ENCODE peak calls at places on chromosome 19, in five cellular contexts. Q is AG04450, J is astrocyte, L is MM.1S, Y is dorsolateral prefrontal cortex. C is an unnamed sample.

GRCh38 chr19:48814895-48815294 is 4.1 kb upstream of the BCAT2 start:
- DNase-seq in Q (no peak), J (no peak), L (no peak), Y (no peak), C (no peak)

GRCh38 chr19:53511933-53512374 is 26.0 kb upstream of the ZNF331 start:
- DNase-seq in Q (peak; percentile 16), J (peak; percentile 34), L (no peak), Y (no peak), C (no peak)

GRCh38 chr19:42309686-42310085 is 3.4 kb upstream of the TMEM145 start:
- DNase-seq in Q (no peak), J (no peak), L (no peak), Y (no peak), C (no peak)

GRCh38 chr19:43631491-43631890 is 8.2 kb downstream of the CADM4 start:
- DNase-seq in Q (no peak), J (no peak), L (no peak), Y (no peak), C (no peak)

GRCh38 chr19:6326815-6327214 is 6.6 kb downstream of the ACER1 start:
- DNase-seq in Q (no peak), J (no peak), L (no peak), Y (no peak), C (no peak)

GRCh38 chr19:48445256-48445605 is 552 bp upstream of the GRWD1 start:
- DNase-seq in Q (peak; percentile 85), J (peak; percentile 92), L (peak; percentile 84), Y (no peak), C (no peak)

GRCh38 chr19:38006361-38007045 is 99.5 kb downstream of the SIPA1L3 start:
- DNase-seq in Q (no peak), J (no peak), L (no peak), Y (no peak), C (no peak)

GRCh38 chr19:17246681-17247425 is 1.1 kb upstream of the NR2F6 start:
- DNase-seq in Q (no peak), J (no peak), L (no peak), Y (no peak), C (no peak)

GRCh38 chr19:33022472-33023116 is 42.1 kb downstream of the RHPN2 start:
- DNase-seq in Q (no peak), J (no peak), L (no peak), Y (no peak), C (no peak)

GRCh38 chr19:30719189-30719990 is 347.2 kb downstream of the ZNF536 start:
- DNase-seq in Q (no peak), J (peak; percentile 8), L (peak; percentile 14), Y (no peak), C (no peak)

GRCh38 chr19:13033819-13034611 is 38.7 kb downstream of the NFIX start:
- DNase-seq in Q (no peak), J (peak; percentile 55), L (peak; percentile 46), Y (peak; percentile 72), C (no peak)

GRCh38 chr19:10769533-10770491 is 51.9 kb downstream of the DNM2 start:
- DNase-seq in Q (no peak), J (no peak), L (no peak), Y (peak; percentile 70), C (no peak)

GRCh38 chr19:49142866-49143335 is 12.3 kb downstream of the HRC start:
- DNase-seq in Q (peak; percentile 69), J (peak; percentile 84), L (peak; percentile 65), Y (peak; percentile 88), C (peak; percentile 93)

GRCh38 chr19:43476606-43477005 is 11.2 kb upstream of the LYPD3 start:
- DNase-seq in Q (peak; percentile 74), J (peak; percentile 85), L (no peak), Y (no peak), C (no peak)

GRCh38 chr19:17829855-17830566 is 8.7 kb upstream of the INSL3 start:
- DNase-seq in Q (no peak), J (peak; percentile 14), L (no peak), Y (peak; percentile 59), C (peak; percentile 88)

GRCh38 chr19:49188626-49189200 is 31.1 kb downstream of the TRPM4 start:
- DNase-seq in Q (no peak), J (no peak), L (no peak), Y (no peak), C (no peak)

GRCh38 chr19:53977991-53978731 is 13.3 kb upstream of the CACNG6 start:
- DNase-seq in Q (peak; percentile 92), J (peak; percentile 83), L (no peak), Y (peak; percentile 95), C (peak; percentile 98)

GRCh38 chr19:46983097-46983496 is 36.5 kb upstream of the NPAS1 start:
- DNase-seq in Q (no peak), J (no peak), L (no peak), Y (no peak), C (no peak)

GRCh38 chr19:37942516-37942902 is 35.5 kb downstream of the SIPA1L3 start:
- DNase-seq in Q (no peak), J (no peak), L (no peak), Y (no peak), C (no peak)

GRCh38 chr19:5434970-5435641 is 20.1 kb upstream of the ZNRF4 start:
- DNase-seq in Q (peak; percentile 46), J (peak; percentile 96), L (no peak), Y (peak; percentile 69), C (no peak)

GRCh38 chr19:13430790-13431582 is 75.3 kb downstream of the CACNA1A start:
- DNase-seq in Q (peak; percentile 11), J (peak; percentile 7), L (peak; percentile 19), Y (peak; percentile 49), C (no peak)

GRCh38 chr19:53780506-53780905 is 43.6 kb downstream of the NLRP12 start:
- DNase-seq in Q (no peak), J (no peak), L (no peak), Y (no peak), C (no peak)

GRCh38 chr19:14530005-14530348 is 583 bp downstream of the TECR start:
- DNase-seq in Q (no peak), J (no peak), L (peak; percentile 19), Y (no peak), C (no peak)

GRCh38 chr19:43779820-43780219 is 953 bp downstream of the KCNN4 start:
- DNase-seq in Q (no peak), J (no peak), L (no peak), Y (no peak), C (no peak)

GRCh38 chr19:47240561-47240960 is 9.6 kb upstream of the BBC3 start:
- DNase-seq in Q (no peak), J (no peak), L (no peak), Y (no peak), C (no peak)

GRCh38 chr19:37963190-37963947 is 56.4 kb downstream of the SIPA1L3 start:
- DNase-seq in Q (no peak), J (peak; percentile 92), L (no peak), Y (no peak), C (no peak)

GRCh38 chr19:19385131-19385899 is 20.2 kb upstream of the GATAD2A start:
- DNase-seq in Q (peak; percentile 99), J (peak; percentile 99), L (peak; percentile 100), Y (peak; percentile 100), C (peak; percentile 100)

GRCh38 chr19:19387108-19387507 is 18.4 kb upstream of the GATAD2A start:
- DNase-seq in Q (no peak), J (no peak), L (no peak), Y (no peak), C (no peak)

GRCh38 chr19:19385900-19386339 is 19.6 kb upstream of the GATAD2A start:
- DNase-seq in Q (no peak), J (no peak), L (no peak), Y (no peak), C (no peak)

GRCh38 chr19:19384486-19384885 is 21.0 kb upstream of the GATAD2A start:
- DNase-seq in Q (no peak), J (no peak), L (no peak), Y (no peak), C (no peak)

DNA sequence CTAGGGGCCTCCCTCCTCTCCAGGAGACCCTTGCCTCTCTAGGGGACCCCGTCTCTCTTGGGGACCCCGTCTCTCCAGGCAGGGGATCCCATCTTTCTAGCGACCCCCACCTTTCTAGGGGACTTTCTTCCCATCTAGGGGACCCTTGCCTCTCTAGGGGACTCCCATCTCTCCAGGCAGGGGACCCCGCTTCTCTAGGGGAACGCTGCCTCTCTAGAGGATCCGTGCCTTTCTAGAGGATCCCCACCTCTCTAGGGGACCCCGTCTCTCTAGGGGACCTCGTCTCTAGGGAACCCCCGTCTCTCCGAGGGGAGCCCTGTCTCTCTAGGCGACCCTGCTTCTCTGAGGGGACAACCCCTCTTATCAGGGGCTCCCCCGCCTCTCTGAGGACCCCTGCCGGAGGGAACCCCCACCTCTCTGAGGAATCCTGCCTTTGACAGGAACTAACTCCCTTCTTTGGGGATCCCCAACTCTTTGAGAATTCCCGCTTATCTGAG is 19.1 kb upstream of the GATAD2A start:
- DNase-seq in Q (no peak), J (no peak), L (no peak), Y (no peak), C (no peak)
- TF ChIP-seq CTCF in Q (peak; percentile 32), J (peak; percentile 12), L (no peak), Y (no peak), C (peak; percentile 32)

GRCh38 chr19:1717970-1718264 is 35.4 kb upstream of the ONECUT3 start:
- DNase-seq in Q (no peak), J (no peak), L (no peak), Y (no peak), C (no peak)
- H3K27me3 ChIP-seq in Q (peaks cover 28% of the 10 kb centered on the region), J (peaks cover 13% of the 10 kb centered on the region), L (peaks cover 84% of the 10 kb centered on the region), Y (peaks cover 27% of the 10 kb centered on the region), C (peaks cover 11% of the 10 kb centered on the region)

DNA sequence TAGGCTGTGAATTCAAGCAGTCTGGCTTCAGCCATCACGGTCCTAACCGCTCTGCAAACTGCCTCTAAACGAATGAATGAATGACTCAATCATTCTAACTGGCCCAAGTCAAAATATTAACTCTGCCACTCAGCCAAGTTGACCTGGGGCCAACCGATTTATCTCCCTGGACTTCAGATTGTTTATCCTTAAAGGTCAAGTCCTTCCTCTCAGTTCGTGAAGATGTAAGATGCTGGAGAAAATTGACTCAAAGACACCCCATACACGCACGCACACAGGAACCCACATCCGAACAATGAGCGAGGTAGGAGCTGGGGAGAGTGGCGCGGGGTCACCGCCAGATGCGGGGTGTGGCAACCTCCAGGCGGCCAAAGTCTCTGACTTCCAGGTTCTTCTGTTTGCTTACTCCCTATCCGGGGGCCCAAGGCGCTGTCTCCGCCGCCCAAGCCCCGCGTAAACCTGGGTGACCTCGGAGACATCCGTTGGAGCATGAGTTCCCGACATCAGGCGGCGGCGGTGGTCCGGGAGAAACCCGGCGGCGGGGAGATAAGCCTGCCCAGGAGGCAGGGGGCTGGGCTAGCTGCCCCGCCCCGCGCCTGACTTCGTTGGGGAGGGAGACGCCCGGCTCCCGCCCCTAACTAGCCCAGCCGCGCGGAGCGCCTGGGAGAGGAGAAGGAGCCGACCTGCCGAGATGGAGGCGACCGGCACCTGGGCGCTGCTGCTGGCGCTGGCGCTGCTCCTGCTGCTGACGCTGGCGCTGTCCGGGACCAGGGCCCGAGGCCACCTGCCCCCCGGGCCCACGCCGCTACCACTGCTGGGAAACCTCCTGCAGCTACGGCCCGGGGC is at the start of gene CYP2S1:
- DNase-seq in Q (no peak), J (no peak), L (no peak), Y (no peak), C (no peak)
- H3K27ac ChIP-seq in Q (peak within 1 kb of the TSS; percentile 21), J (no peak within 1 kb of the TSS), L (no peak within 1 kb of the TSS), Y (no peak within 1 kb of the TSS), C (no peak within 1 kb of the TSS)

GRCh38 chr19:45640849-45641273 is 1.7 kb upstream of the EML2 start:
- DNase-seq in Q (no peak), J (no peak), L (no peak), Y (no peak), C (no peak)

GRCh38 chr19:45637890-45638667 is 1.1 kb downstream of the EML2 start:
- DNase-seq in Q (no peak), J (peak; percentile 47), L (no peak), Y (no peak), C (no peak)

GRCh38 chr19:45636902-45637301 is 2.3 kb downstream of the EML2 start:
- DNase-seq in Q (no peak), J (no peak), L (no peak), Y (no peak), C (no peak)

GRCh38 chr19:45641274-45642105 is 2.3 kb upstream of the EML2 start:
- DNase-seq in Q (no peak), J (peak; percentile 48), L (peak; percentile 97), Y (peak; percentile 34), C (peak; percentile 97)

GRCh38 chr19:45638930-45639729 is at the start of gene EML2:
- DNase-seq in Q (no peak), J (peak; percentile 14), L (peak; percentile 35), Y (no peak), C (no peak)
- TF ChIP-seq CTCF in Q (peak; percentile 34), J (no peak), L (peak; percentile 38), Y (no peak), C (peak; percentile 43)